ENCODE peak calls at places on chromosomes 6 and 20, in four cellular contexts. M is PC-9, P is PC-3, F is MM.1S. U is an unnamed sample. For H3K9me2 and H3K4me1, the result is how much of the 10 kb centered on the place peaks cover.

GRCh38 chr6:24683297-24684296 is 16.7 kb downstream of the ACOT13 start:
- DNase-seq in F (no peak), P (no peak), M (no peak), U (no peak)

GRCh38 chr20:53493201-53493908 is 100.3 kb downstream of the ZNF217 start:
- DNase-seq in F (no peak), P (no peak), M (no peak), U (peak)

GRCh38 chr6:66568271-66568670 is 861.2 kb upstream of the EYS start:
- DNase-seq in F (no peak), P (no peak), M (no peak), U (no peak)

GRCh38 chr6:99905209-99906106 is 88.6 kb downstream of the MCHR2 start:
- DNase-seq in M (peak), F (peak), P (peak), U (peak)

GRCh38 chr6:55758156-55758942 is 117.0 kb downstream of the BMP5 start:
- DNase-seq in M (peak), F (no peak), P (peak), U (peak)

GRCh38 chr6:150940951-150941350 is 75.4 kb downstream of the MTHFD1L start:
- DNase-seq in P (no peak), F (no peak), M (no peak), U (peak)

GRCh38 chr6:87487555-87487954 is 14.8 kb downstream of the SLC35A1 start:
- DNase-seq in F (no peak), M (no peak), P (no peak), U (no peak)

GRCh38 chr6:135830452-135830851 is 21.0 kb upstream of the PDE7B start:
- DNase-seq in P (peak), F (no peak), M (no peak), U (peak)

GRCh38 chr6:88374556-88374955 is 208.4 kb upstream of the CNR1 start:
- DNase-seq in F (no peak), P (no peak), M (no peak), U (no peak)

GRCh38 chr6:20056350-20056992 is 155.8 kb downstream of the MBOAT1 start:
- DNase-seq in F (peak), M (peak), P (peak), U (peak)

GRCh38 chr6:12034831-12035230 is 22.7 kb downstream of the HIVEP1 start:
- DNase-seq in P (no peak), F (no peak), M (no peak), U (no peak)

GRCh38 chr6:26415036-26415614 is 13.1 kb downstream of the BTN3A1 start:
- DNase-seq in F (no peak), M (no peak), P (no peak), U (no peak)

GRCh38 chr20:32474967-32475819 is 109.9 kb downstream of the NOL4L start:
- DNase-seq in F (no peak), M (peak), P (peak), U (peak)

GRCh38 chr20:32028647-32029372 is 18.6 kb downstream of the CCM2L start:
- DNase-seq in F (no peak), P (no peak), M (no peak), U (no peak)

GRCh38 chr6:105209950-105210706 is 30.3 kb upstream of the POPDC3 start:
- DNase-seq in P (peak), M (peak), F (no peak), U (peak)

GRCh38 chr6:144413418-144413817 is 128.3 kb downstream of the UTRN start:
- DNase-seq in F (no peak), P (peak), M (no peak), U (peak)

GRCh38 chr6:138291036-138291848 is 73.0 kb upstream of the PBOV1 start:
- DNase-seq in P (no peak), F (no peak), M (no peak), U (peak)

GRCh38 chr6:158311193-158311592 is 1.1 kb upstream of the TULP4 start:
- DNase-seq in F (no peak), P (no peak), M (no peak), U (no peak)

GRCh38 chr6:21802611-21802899 is 209.0 kb downstream of the SOX4 start:
- DNase-seq in P (no peak), F (no peak), M (no peak), U (no peak)

GRCh38 chr6:121944361-121944760 is 455.1 kb upstream of the HSF2 start:
- DNase-seq in F (no peak), M (no peak), P (no peak), U (peak)

GRCh38 chr6:41560440-41561192 is 14.4 kb downstream of the FOXP4 start:
- DNase-seq in M (no peak), F (peak), P (no peak), U (peak)

GRCh38 chr6:27871919-27872633 is 40.1 kb downstream of the OR2B2 start:
- DNase-seq in F (peak), P (no peak), M (peak), U (peak)

GRCh38 chr6:163750436-163751031 is 336.0 kb downstream of the QKI start:
- DNase-seq in M (no peak), F (no peak), P (no peak), U (no peak)

GRCh38 chr6:134424131-134424794 is 106.4 kb upstream of the SGK1 start:
- DNase-seq in M (no peak), P (peak), F (no peak), U (peak)

GRCh38 chr6:69867075-69867911 is 937 bp downstream of the COL19A1 start:
- DNase-seq in F (peak), M (no peak), P (peak), U (peak)

GRCh38 chr20:16115891-16116577 is 457.2 kb downstream of the KIF16B start:
- DNase-seq in P (no peak), F (no peak), M (no peak), U (no peak)

GRCh38 chr6:7129360-7129759 is 21.6 kb downstream of the RREB1 start:
- DNase-seq in F (no peak), P (peak), M (no peak), U (no peak)

GRCh38 chr6:25179051-25179778 is 100.0 kb upstream of the CARMIL1 start:
- DNase-seq in F (no peak), P (peak), M (no peak), U (peak)

GRCh38 chr6:12022903-12023522 is 10.9 kb downstream of the HIVEP1 start:
- DNase-seq in M (no peak), F (no peak), P (no peak), U (no peak)

GRCh38 chr20:25072226-25072811 is 9.6 kb downstream of the VSX1 start:
- DNase-seq in F (no peak), M (no peak), P (peak), U (peak)

GRCh38 chr6:74182992-74183391 is 487.0 kb downstream of the CD109 start:
- DNase-seq in F (no peak), M (no peak), P (no peak), U (peak)

GRCh38 chr20:53579581-53580375 is 13.9 kb downstream of the ZNF217 start:
- DNase-seq in P (peak), F (no peak), M (no peak), U (peak)

GRCh38 chr20:35616465-35617396 is 1.1 kb downstream of the SPAG4 start:
- DNase-seq in P (peak), F (no peak), M (peak), U (peak)

GRCh38 chr6:36631326-36632046 is 37.3 kb downstream of the SRSF3 start:
- DNase-seq in P (no peak), M (no peak), F (no peak), U (no peak)

DNA sequence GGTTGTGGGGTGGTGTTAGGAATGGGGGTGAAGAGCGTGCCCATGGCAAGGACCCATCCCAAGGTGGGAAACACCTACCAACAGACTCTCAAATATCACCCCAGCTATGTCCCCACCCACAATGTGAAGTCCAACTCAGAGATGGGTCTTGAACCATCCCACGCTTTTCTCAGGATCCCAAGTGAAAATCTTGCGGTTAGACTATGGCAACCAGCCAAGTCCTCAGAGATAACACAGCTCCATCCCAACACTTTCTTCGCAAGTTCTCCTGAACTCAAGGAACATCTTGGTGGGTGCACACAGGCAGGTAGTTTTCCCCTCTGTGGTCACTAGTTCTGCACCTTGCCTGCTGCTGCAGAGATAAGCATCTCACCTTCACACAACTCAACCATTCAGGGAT is 116.0 kb downstream of the CDC5L start:
- DNase-seq in M (no peak), P (no peak), F (no peak), U (no peak)
- H3K9me2 ChIP-seq in M (under half), P (under half), F (under half), U (under half)

GRCh38 chr20:51422912-51423667 is 119.4 kb downstream of the NFATC2 start:
- DNase-seq in P (no peak), M (no peak), F (no peak), U (no peak)
- H3K4me1 ChIP-seq in P (under half), M (under half), F (under half), U (under half)

GRCh38 chr6:18725449-18725848 is 338.3 kb downstream of the RNF144B start:
- DNase-seq in P (no peak), F (no peak), M (no peak), U (no peak)
- H3K9me2 ChIP-seq in P (under half), F (under half), M (under half), U (under half)

DNA sequence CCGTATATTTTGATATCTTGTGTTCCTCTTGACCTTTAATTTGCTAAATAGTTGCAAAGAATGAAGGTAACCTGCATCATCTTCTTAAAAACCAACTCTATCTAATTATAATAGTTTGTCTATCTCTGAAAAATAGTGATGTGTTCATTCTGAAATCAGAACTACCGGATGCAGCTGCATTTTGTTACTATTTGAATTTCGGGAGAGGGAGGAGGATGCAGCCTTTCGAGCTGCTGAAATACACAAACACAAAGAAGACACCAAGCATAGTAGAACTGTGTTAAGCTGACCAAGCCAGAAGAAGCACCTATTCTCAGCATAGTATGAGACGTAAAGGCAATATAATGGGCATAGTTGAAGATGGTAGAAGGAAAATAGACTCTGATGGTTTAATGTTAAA is 33.1 kb downstream of the PTPN1 start:
- DNase-seq in F (no peak), P (no peak), M (no peak), U (no peak)
- H3K4me1 ChIP-seq in F (under half), P (under half), M (under half), U (under half)

GRCh38 chr6:52518279-52518944 is 58.4 kb downstream of the TRAM2 start:
- DNase-seq in P (no peak), F (no peak), M (no peak), U (peak)
- H3K9me2 ChIP-seq in P (under half), F (under half), M (under half), U (under half)

DNA sequence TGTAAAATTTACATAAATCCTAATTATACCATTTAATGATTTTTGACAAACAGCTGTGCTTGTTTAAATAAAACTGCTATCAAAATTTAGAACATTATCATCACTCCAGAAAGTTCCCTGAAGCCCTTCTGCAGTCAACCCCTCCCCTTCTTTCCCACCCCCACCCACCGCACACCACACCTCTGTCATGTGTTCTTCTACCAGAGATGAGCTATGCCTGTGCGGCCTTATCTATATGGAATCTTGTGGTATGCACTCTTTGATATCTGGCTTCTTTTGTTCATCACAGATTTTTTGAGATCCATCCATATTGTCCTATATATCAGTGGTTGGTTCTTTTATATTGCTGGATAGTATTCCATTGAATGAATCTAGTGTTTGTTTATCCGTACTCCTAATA is 7.2 kb downstream of the MYLIP start:
- DNase-seq in M (no peak), P (no peak), F (no peak), U (no peak)
- H3K4me1 ChIP-seq in M (half or more), P (half or more), F (under half), U (under half)

GRCh38 chr20:38044685-38045084 is 11.1 kb downstream of the RPRD1B start:
- DNase-seq in P (no peak), M (no peak), F (no peak), U (no peak)
- H3K9me2 ChIP-seq in P (under half), M (under half), F (under half), U (under half)

GRCh38 chr6:45327956-45328522 is at the start of gene RUNX2:
- DNase-seq in F (no peak), M (no peak), P (peak), U (peak)
- H3K4me1 ChIP-seq in F (under half), M (under half), P (under half), U (under half)

U was measured in GM23248.